ENCODE peak calls at places on chromosomes 7 and 10, in nine cellular contexts. H is uterus; F is hepatocyte; R is hypothalamus; G is C1 segment of cervical spinal cord; K is EH; A is HT-29; B is activated CD4-positive, alpha-beta T cell treated with anti-CD3 and anti-CD28 coated beads, Interleukin-2, amount 10 ng/mL, durations not matched to agents 7 days and 5 days; J is T-helper 22 cell. P is an unnamed sample.

GRCh38 chr10:35231646-35232045 is 104.7 kb upstream of the CCNY start:
- DNase-seq in B (no peak), F (no peak), R (no peak), J (no peak), H (no peak), K (no peak), G (no peak), A (no peak), P (no peak)

GRCh38 chr10:98267894-98268693 is at the start of gene LOXL4:
- DNase-seq in A (peak), K (peak), B (no peak), R (no peak), H (peak), G (no peak), J (no peak), F (peak), P (no peak)

GRCh38 chr10:17249820-17250219 is 21.8 kb downstream of the VIM start:
- DNase-seq in R (no peak), J (no peak), F (no peak), K (peak), B (no peak), G (no peak), H (no peak), A (peak), P (no peak)

GRCh38 chr7:46006723-46007122 is 85.7 kb upstream of the IGFBP3 start:
- DNase-seq in J (no peak), A (no peak), K (peak), F (no peak), H (no peak), B (no peak), G (no peak), R (no peak), P (no peak)

GRCh38 chr7:128879939-128880746 is 17.5 kb downstream of the ATP6V1F start:
- DNase-seq in B (no peak), R (peak), J (no peak), H (peak), F (peak), A (peak), G (no peak), K (peak), P (peak)

GRCh38 chr10:3852147-3852904 is 67.3 kb upstream of the KLF6 start:
- DNase-seq in J (peak), K (peak), R (no peak), A (peak), H (peak), F (peak), B (peak), G (no peak), P (peak)

GRCh38 chr7:5572439-5572838 is 148.8 kb upstream of the TNRC18 start:
- DNase-seq in J (no peak), K (peak), F (no peak), R (no peak), H (no peak), A (no peak), G (no peak), B (no peak), P (no peak)

GRCh38 chr7:106070567-106071254 is 41.4 kb downstream of the SYPL1 start:
- DNase-seq in G (no peak), R (no peak), B (no peak), K (no peak), A (no peak), H (peak), F (no peak), J (no peak), P (no peak)

GRCh38 chr10:82982110-82982608 is 1107.2 kb downstream of the NRG3 start:
- DNase-seq in B (no peak), H (no peak), R (no peak), A (no peak), G (no peak), J (no peak), F (peak), K (peak), P (no peak)

GRCh38 chr10:102775201-102775972 is 31.6 kb downstream of the WBP1L start:
- DNase-seq in A (no peak), J (no peak), K (no peak), G (no peak), H (peak), B (no peak), R (no peak), F (peak), P (no peak)

GRCh38 chr10:125768217-125768616 is 7.4 kb downstream of the MMP21 start:
- DNase-seq in R (no peak), F (no peak), H (no peak), G (no peak), J (no peak), A (peak), B (no peak), K (peak), P (no peak)

GRCh38 chr7:152989889-152990380 is 230.4 kb downstream of the ACTR3B start:
- DNase-seq in H (no peak), F (peak), A (no peak), K (peak), G (no peak), J (no peak), B (no peak), R (no peak), P (no peak)

GRCh38 chr7:91659096-91659495 is 221.4 kb downstream of the MTERF1 start:
- DNase-seq in G (no peak), H (no peak), J (no peak), F (no peak), R (no peak), K (no peak), B (no peak), A (no peak), P (no peak)

P was measured in RWPE2.